ENCODE peak calls at places on chromosomes 11 and 22, in four cellular contexts. N is HEK293T, O is hypothalamus, Y is mucosa of gallbladder. S is an unnamed sample.

GRCh38 chr11:28743101-28743550 is 634.9 kb downstream of the METTL15 start:
- DNase-seq in Y (no peak), N (no peak), O (no peak), S (no peak)

GRCh38 chr11:575324-575995 is 810 bp upstream of the PHRF1 start:
- DNase-seq in O (no peak), Y (no peak), N (no peak), S (no peak)

GRCh38 chr22:28909375-28909774 is 26.0 kb downstream of the ZNRF3 start:
- DNase-seq in O (no peak), N (no peak), Y (no peak), S (no peak)

GRCh38 chr22:41683616-41684015 is 5.1 kb downstream of the SNU13 start:
- DNase-seq in N (no peak), O (no peak), Y (no peak), S (no peak)

GRCh38 chr22:46370584-46371373 is 35.3 kb downstream of the TRMU start:
- DNase-seq in O (no peak), N (no peak), Y (no peak), S (no peak)

GRCh38 chr11:61912530-61912898 is 4.9 kb downstream of the RAB3IL1 start:
- DNase-seq in O (no peak), N (no peak), Y (no peak), S (no peak)

GRCh38 chr11:3735827-3736226 is 61.5 kb downstream of the NUP98 start:
- DNase-seq in O (no peak), N (no peak), Y (no peak), S (no peak)

GRCh38 chr11:123707606-123708205 is 33.8 kb downstream of the ZNF202 start:
- DNase-seq in O (no peak), N (peak; percentile 65), Y (peak; percentile 55), S (peak; percentile 79)

GRCh38 chr22:49632199-49633009 is 195.3 kb downstream of the BRD1 start:
- DNase-seq in N (peak; percentile 84), Y (peak; percentile 49), O (peak; percentile 40), S (no peak)

GRCh38 chr11:94254214-94254613 is 50.2 kb upstream of the IZUMO1R start:
- DNase-seq in O (no peak), Y (no peak), N (no peak), S (no peak)

GRCh38 chr22:30606455-30607299 is at the start of gene TCN2:
- DNase-seq in N (peak; percentile 46), O (peak; percentile 53), Y (peak; percentile 87), S (peak; percentile 72)

GRCh38 chr11:12235549-12235944 is 125.2 kb downstream of the MICAL2 start:
- DNase-seq in O (no peak), N (no peak), Y (no peak), S (no peak)

GRCh38 chr11:2578006-2578933 is 121.5 kb downstream of the KCNQ1OT1 start:
- DNase-seq in Y (no peak), N (no peak), O (no peak), S (peak; percentile 12)

GRCh38 chr22:19598054-19598855 is 74.0 kb upstream of the CLDN5 start:
- DNase-seq in O (no peak), Y (no peak), N (peak; percentile 7), S (no peak)

GRCh38 chr11:57426754-57427691 is at the start of gene SLC43A3:
- DNase-seq in O (no peak), N (no peak), Y (peak; percentile 73), S (peak; percentile 71)

GRCh38 chr11:2944953-2945756 is 15.9 kb upstream of the PHLDA2 start:
- DNase-seq in O (peak; percentile 37), N (no peak), Y (peak; percentile 92), S (peak; percentile 86)

GRCh38 chr11:128713595-128713994 is 19.7 kb downstream of the FLI1 start:
- DNase-seq in Y (no peak), O (no peak), N (no peak), S (no peak)

S was measured in glutamatergic neuron.